ENCODE peak calls at places on chromosomes 5 and 9, in four cellular contexts. B, L, Y and S are unnamed samples.

GRCh38 chr5:178206166-178207101 is 2.1 kb downstream of the HNRNPAB start:
- DNase-seq in B (no peak), L (no peak), Y (no peak), S (no peak)

GRCh38 chr9:5499889-5500398 is 10.4 kb upstream of the PDCD1LG2 start:
- DNase-seq in B (no peak), L (peak), Y (no peak), S (peak)

GRCh38 chr9:121840838-121841760 is 189.7 kb downstream of the DAB2IP start:
- DNase-seq in B (no peak), L (no peak), Y (no peak), S (no peak)

GRCh38 chr5:141870871-141871270 is 7.3 kb downstream of the PCDH1 start:
- DNase-seq in B (no peak), L (peak), Y (peak), S (no peak)

GRCh38 chr9:96667363-96667728 is 12.2 kb upstream of the PRXL2C start:
- DNase-seq in B (no peak), L (no peak), Y (no peak), S (no peak)

GRCh38 chr5:96336351-96336985 is 96.6 kb downstream of the PCSK1 start:
- DNase-seq in B (peak), L (peak), Y (peak), S (peak)

GRCh38 chr9:131856105-131856504 is 116.2 kb upstream of the RAPGEF1 start:
- DNase-seq in B (no peak), L (no peak), Y (no peak), S (no peak)

GRCh38 chr5:95102080-95102479 is 182.8 kb downstream of the MCTP1 start:
- DNase-seq in B (no peak), L (no peak), Y (no peak), S (no peak)

GRCh38 chr9:34121996-34122395 is 4.5 kb downstream of the DCAF12 start:
- DNase-seq in B (no peak), L (no peak), Y (no peak), S (no peak)

GRCh38 chr5:134371834-134372340 is 518 bp downstream of the UBE2B start:
- DNase-seq in B (peak), L (peak), Y (peak), S (peak)

DNA sequence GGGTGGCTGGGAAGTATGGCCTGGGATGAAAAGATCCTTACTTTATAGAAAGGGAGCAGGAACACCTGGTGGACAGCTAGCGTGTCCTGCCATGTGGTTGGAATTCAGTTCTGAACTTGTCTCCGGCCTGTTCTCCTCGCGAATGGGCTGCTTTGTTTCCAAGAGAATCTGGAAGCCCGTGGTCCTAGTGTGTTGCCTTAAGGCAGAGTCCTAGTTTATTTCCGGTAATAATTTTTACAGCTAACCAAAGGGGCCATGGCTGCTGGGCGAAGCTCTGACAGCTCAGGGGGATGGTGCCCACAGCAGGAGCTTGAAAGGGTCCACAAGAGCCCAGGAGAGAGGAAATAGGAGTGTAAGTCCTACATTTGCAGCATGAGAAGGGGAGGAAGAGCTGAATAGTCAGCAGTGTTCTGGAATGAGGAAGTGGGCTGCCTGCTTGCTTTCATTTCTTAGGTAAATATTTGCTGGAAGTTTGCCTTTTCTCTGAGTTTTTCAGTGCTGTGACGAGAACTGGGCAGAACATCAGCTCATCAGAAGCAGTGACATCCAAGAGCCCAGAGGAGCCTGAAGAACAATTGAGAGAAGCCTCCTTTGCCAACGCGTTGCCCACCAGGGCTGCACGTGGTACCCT is 13.1 kb upstream of the IGFBPL1 start:
- DNase-seq in B (no peak), L (peak), Y (peak), S (no peak)
- TF ChIP-seq POLR2A in B (no peak), L (peak), Y (no peak), S (no peak)

GRCh38 chr9:72362680-72363139 is 2.3 kb downstream of the ZFAND5 start:
- DNase-seq in B (peak), L (peak), Y (peak), S (peak)
- TF ChIP-seq POLR2A in B (peak), L (peak), Y (peak), S (no peak)

GRCh38 chr9:136594492-136594891 is 48.6 kb upstream of the NOTCH1 start:
- DNase-seq in B (no peak), L (no peak), Y (no peak), S (no peak)

GRCh38 chr9:136595245-136596218 is 49.7 kb upstream of the NOTCH1 start:
- DNase-seq in B (no peak), L (no peak), Y (no peak), S (no peak)

GRCh38 chr9:136597141-136597885 is 51.5 kb upstream of the NOTCH1 start:
- DNase-seq in B (no peak), L (no peak), Y (no peak), S (no peak)

GRCh38 chr9:136596630-136597031 is 50.8 kb upstream of the NOTCH1 start:
- DNase-seq in B (no peak), L (no peak), Y (no peak), S (no peak)

DNA sequence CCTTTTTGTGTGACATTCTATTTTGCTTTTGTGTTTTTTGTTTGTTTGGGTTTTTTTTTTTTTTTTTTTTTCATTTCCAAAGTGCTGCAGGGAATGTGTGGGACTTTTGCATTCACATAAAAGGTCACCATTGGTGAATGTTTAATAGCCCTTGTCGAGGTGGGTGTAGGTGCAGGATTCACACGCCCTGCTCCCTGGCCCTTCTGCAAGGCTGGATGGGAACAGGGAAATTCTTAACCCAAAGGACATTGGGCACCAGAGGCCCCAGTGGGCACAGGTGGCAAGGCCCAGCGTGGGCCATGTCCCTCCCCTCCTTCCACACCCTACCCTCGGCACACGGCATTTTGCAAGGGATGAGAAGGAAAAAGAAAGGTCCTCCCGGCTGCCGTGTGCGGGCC is 50.4 kb upstream of the NOTCH1 start:
- DNase-seq in B (no peak), L (no peak), Y (no peak), S (no peak)
- TF ChIP-seq POLR2A in B (no peak), L (no peak), Y (no peak), S (no peak)

GRCh38 chr5:160439205-160439600 is 17.5 kb downstream of the PTTG1 start:
- DNase-seq in B (peak), L (peak), Y (peak), S (peak)
- TF ChIP-seq POLR2A in B (no peak), L (no peak), Y (no peak), S (no peak)

GRCh38 chr9:136028760-136029470 is 66.2 kb downstream of the NACC2 start:
- DNase-seq in B (no peak), L (peak), Y (no peak), S (no peak)

GRCh38 chr9:136031741-136032638 is 63.1 kb downstream of the NACC2 start:
- DNase-seq in B (no peak), L (no peak), Y (no peak), S (no peak)

GRCh38 chr9:136029556-136029955 is 65.5 kb downstream of the NACC2 start:
- DNase-seq in B (no peak), L (no peak), Y (no peak), S (no peak)

GRCh38 chr9:136026266-136026942 is 65.2 kb upstream of the UBAC1 start:
- DNase-seq in B (no peak), L (no peak), Y (no peak), S (no peak)

GRCh38 chr9:136031094-136031493 is 64.0 kb downstream of the NACC2 start:
- DNase-seq in B (no peak), L (no peak), Y (no peak), S (no peak)
- TF ChIP-seq POLR2A in B (no peak), L (no peak), Y (no peak), S (no peak)